ENCODE peak calls at places on chromosomes 16 and 17, in five cellular contexts. W is A549, I is BJ, R is B cell, B is neural crest cell. X is an unnamed sample.

GRCh38 chr16:15682105-15682570 is 32.1 kb downstream of the NDE1 start:
- DNase-seq in W (peak; percentile 80), I (no peak), R (no peak), B (peak; percentile 6), X (no peak)

GRCh38 chr17:29084476-29085148 is 41.7 kb downstream of the PIPOX start:
- DNase-seq in W (no peak), I (no peak), R (no peak), B (no peak), X (no peak)

GRCh38 chr16:81607805-81608514 is 163.4 kb downstream of the CMIP start:
- DNase-seq in W (no peak), I (no peak), R (no peak), B (no peak), X (no peak)

GRCh38 chr17:78294776-78295175 is 63.3 kb downstream of the TMEM235 start:
- DNase-seq in W (no peak), I (peak; percentile 40), R (no peak), B (no peak), X (no peak)

GRCh38 chr17:65417406-65418221 is 143.8 kb downstream of the AXIN2 start:
- DNase-seq in W (no peak), I (peak; percentile 9), R (no peak), B (no peak), X (no peak)

GRCh38 chr16:48321307-48322036 is 63.7 kb downstream of the SIAH1 start:
- DNase-seq in W (no peak), I (no peak), R (no peak), B (no peak), X (no peak)

GRCh38 chr16:67150058-67150832 is 553 bp downstream of the B3GNT9 start:
- DNase-seq in W (peak; percentile 62), I (no peak), R (no peak), B (peak; percentile 54), X (no peak)

GRCh38 chr16:6193718-6194117 is 1096.1 kb upstream of the EEF2KMT start:
- DNase-seq in W (no peak), I (no peak), R (no peak), B (peak; percentile 9), X (no peak)

GRCh38 chr16:8858994-8859912 is 9.6 kb downstream of the CARHSP1 start:
- DNase-seq in W (no peak), I (no peak), R (no peak), B (no peak), X (no peak)

GRCh38 chr17:17121162-17121561 is 78.9 kb downstream of the MPRIP start:
- DNase-seq in W (peak; percentile 42), I (no peak), R (no peak), B (no peak), X (no peak)

GRCh38 chr17:30961213-30962188 is 9.3 kb upstream of the RNF135 start:
- DNase-seq in W (peak; percentile 55), I (no peak), R (peak; percentile 81), B (no peak), X (no peak)

GRCh38 chr17:67785526-67785925 is 39.8 kb upstream of the BPTF start:
- DNase-seq in W (no peak), I (no peak), R (no peak), B (no peak), X (no peak)

GRCh38 chr16:81480856-81481821 is 36.5 kb downstream of the CMIP start:
- DNase-seq in W (no peak), I (no peak), R (peak; percentile 90), B (no peak), X (no peak)

GRCh38 chr17:49515196-49515770 is 20.2 kb downstream of the NGFR start:
- DNase-seq in W (peak; percentile 68), I (peak; percentile 86), R (no peak), B (peak; percentile 51), X (no peak)

GRCh38 chr16:24471616-24472015 is 67.8 kb upstream of the RBBP6 start:
- DNase-seq in W (no peak), I (no peak), R (no peak), B (no peak), X (peak; percentile 33)

GRCh38 chr16:57185446-57185944 is 344 bp downstream of the PSME3IP1 start:
- DNase-seq in W (peak; percentile 52), I (no peak), R (peak; percentile 49), B (peak; percentile 4), X (no peak)

GRCh38 chr16:24046442-24046841 is 209.7 kb upstream of the CACNG3 start:
- DNase-seq in W (no peak), I (no peak), R (no peak), B (no peak), X (no peak)

GRCh38 chr17:42097691-42098661 is at the start of gene ZNF385C:
- DNase-seq in W (no peak), I (no peak), R (no peak), B (no peak), X (peak; percentile 62)

GRCh38 chr16:88499314-88499713 is 46.2 kb downstream of the ZFPM1 start:
- DNase-seq in W (no peak), I (no peak), R (no peak), B (no peak), X (no peak)

GRCh38 chr16:80084614-80085013 is 456.2 kb upstream of the DYNLRB2 start:
- DNase-seq in W (peak; percentile 75), I (no peak), R (no peak), B (peak; percentile 28), X (no peak)

GRCh38 chr17:38619451-38619795 is 13.7 kb upstream of the SRCIN1 start:
- DNase-seq in W (no peak), I (no peak), R (no peak), B (no peak), X (no peak)

GRCh38 chr16:80285089-80285488 is 255.7 kb upstream of the DYNLRB2 start:
- DNase-seq in W (peak; percentile 42), I (peak; percentile 87), R (no peak), B (no peak), X (no peak)

GRCh38 chr16:2284797-2285576 is 17.1 kb upstream of the RNPS1 start:
- DNase-seq in W (no peak), I (no peak), R (no peak), B (no peak), X (no peak)

GRCh38 chr16:70765491-70765890 is 35.5 kb downstream of the VAC14 start:
- DNase-seq in W (no peak), I (no peak), R (no peak), B (no peak), X (no peak)

GRCh38 chr17:45311762-45312476 is 4.9 kb downstream of the MAP3K14 start:
- DNase-seq in W (peak; percentile 59), I (no peak), R (peak; percentile 75), B (no peak), X (no peak)

GRCh38 chr16:25372716-25373115 is 115.1 kb upstream of the ZKSCAN2 start:
- DNase-seq in W (no peak), I (no peak), R (no peak), B (no peak), X (no peak)

GRCh38 chr17:77353684-77354419 is 213.1 kb downstream of the SEC14L1 start:
- DNase-seq in W (no peak), I (no peak), R (no peak), B (no peak), X (no peak)

GRCh38 chr17:79232957-79233356 is 158.3 kb downstream of the ENGASE start:
- DNase-seq in W (no peak), I (no peak), R (no peak), B (no peak), X (no peak)

GRCh38 chr16:4373356-4373908 is 1.8 kb downstream of the VASN start:
- DNase-seq in W (peak; percentile 56), I (no peak), R (no peak), B (no peak), X (no peak)

GRCh38 chr17:54971147-54971546 is 2.6 kb downstream of the STXBP4 start:
- DNase-seq in W (no peak), I (no peak), R (no peak), B (no peak), X (no peak)

GRCh38 chr16:89038221-89038721 is 55.4 kb upstream of the ACSF3 start:
- DNase-seq in W (no peak), I (no peak), R (no peak), B (no peak), X (no peak)

GRCh38 chr17:10447035-10447931 is 22.1 kb downstream of the MYH4 start:
- DNase-seq in W (peak; percentile 5), I (no peak), R (no peak), B (no peak), X (no peak)

GRCh38 chr16:86314402-86315025 is 195.8 kb upstream of the FOXF1 start:
- DNase-seq in W (no peak), I (no peak), R (no peak), B (no peak), X (no peak)

GRCh38 chr16:19717319-19717718 is 708 bp downstream of the KNOP1 start:
- DNase-seq in W (no peak), I (no peak), R (no peak), B (no peak), X (no peak)

GRCh38 chr17:4497101-4497824 is 1.4 kb upstream of the SPNS2 start:
- DNase-seq in W (no peak), I (no peak), R (peak; percentile 55), B (no peak), X (no peak)

DNA sequence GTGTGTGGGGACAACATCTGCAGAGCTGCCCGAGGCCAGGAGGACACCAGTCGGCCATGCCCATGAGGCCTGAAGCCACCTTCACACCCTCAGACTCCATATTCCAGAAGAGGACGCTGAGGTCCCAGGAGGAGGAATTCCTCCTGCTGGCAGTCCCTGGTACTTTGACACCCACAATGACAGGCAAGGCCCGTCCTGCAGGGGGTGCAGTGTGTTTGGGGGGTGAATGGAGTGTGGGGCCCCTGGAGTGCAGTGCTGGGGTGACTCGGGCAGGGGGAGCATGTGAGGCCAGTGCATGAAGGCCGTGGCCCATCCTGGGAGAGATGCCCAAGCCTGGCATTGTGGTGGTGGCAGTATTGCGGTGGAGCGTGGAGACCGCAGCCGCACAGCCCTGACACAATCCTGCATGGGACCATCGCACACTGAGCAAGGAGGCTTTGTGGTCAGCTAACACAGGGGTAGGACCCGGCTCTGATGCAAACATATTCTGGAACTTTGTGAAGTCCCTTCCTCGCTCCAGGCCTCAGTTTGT is 52.2 kb downstream of the ZDHHC7 start:
- DNase-seq in W (peak; percentile 56), I (no peak), R (no peak), B (no peak), X (no peak)
- TF ChIP-seq CTCF in W (peak; percentile 18), I (peak; percentile 30), R (no peak), B (no peak), X (no peak)

GRCh38 chr16:87392823-87393679 is 915 bp downstream of the MAP1LC3B start:
- DNase-seq in W (peak; percentile 46), I (no peak), R (no peak), B (peak; percentile 29), X (no peak)
- TF ChIP-seq CTCF in W (no peak), I (peak; percentile 27), R (no peak), B (no peak), X (peak; percentile 43)

DNA sequence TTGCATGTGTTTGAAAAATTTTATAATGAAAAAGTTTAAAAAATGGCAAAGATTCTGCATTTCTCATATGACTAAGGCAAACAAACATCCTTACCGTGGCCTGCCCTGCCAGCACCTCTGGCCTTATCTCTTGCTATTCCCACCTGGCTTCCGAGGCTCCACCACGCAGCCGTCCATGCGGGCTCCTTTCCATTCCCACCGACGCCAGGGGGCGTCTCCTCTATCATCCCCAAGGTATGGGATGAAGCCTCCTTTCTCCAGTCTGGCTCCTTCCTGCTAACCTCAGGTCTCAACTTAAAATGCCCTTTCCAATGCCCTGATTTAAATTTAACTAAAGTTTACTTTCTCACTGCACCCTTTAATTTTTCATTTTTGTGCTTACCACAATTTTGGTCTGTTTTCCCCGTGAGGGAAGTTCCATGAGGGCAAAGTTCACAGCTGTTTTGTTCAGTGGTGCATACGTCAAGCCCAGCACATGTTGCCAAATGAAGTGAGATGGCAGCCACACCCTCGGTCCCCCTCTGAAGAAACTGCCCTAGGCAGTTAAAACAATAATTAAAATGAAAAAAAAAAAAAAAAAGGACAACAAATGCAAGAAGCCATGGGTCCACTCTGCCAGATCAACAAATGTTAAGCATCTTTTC is 13.3 kb upstream of the SDK2 start:
- DNase-seq in W (peak; percentile 72), I (no peak), R (no peak), B (peak; percentile 63), X (no peak)
- TF ChIP-seq CTCF in W (peak; percentile 85), I (peak; percentile 36), R (peak; percentile 32), B (peak; percentile 71), X (peak; percentile 98)

GRCh38 chr17:75614556-75615270 is 18.5 kb upstream of the SMIM5 start:
- DNase-seq in W (no peak), I (no peak), R (no peak), B (no peak), X (no peak)
- TF ChIP-seq CTCF in W (no peak), I (no peak), R (no peak), B (no peak), X (no peak)

X was measured in D721Med.